ENCODE peak calls at places on chromosome 5, in four cellular contexts. One of them, this sample, is unnamed.

GRCh38 chr5:109612278-109612905 is 77.3 kb upstream of the MAN2A1 start:
- DNase-seq in Calu3: no peak
- DNase-seq in mammary epithelial cell: no peak
- DNase-seq in WTC11: no peak
- DNase-seq in this sample: no peak

GRCh38 chr5:159514229-159514822 is 184.0 kb upstream of the IL12B start:
- DNase-seq in WTC11: no peak
- DNase-seq in mammary epithelial cell: no peak
- DNase-seq in Calu3: no peak
- DNase-seq in this sample: no peak

GRCh38 chr5:93189707-93190120 is 391.3 kb downstream of the NR2F1-AS1 start:
- DNase-seq in WTC11: no peak
- DNase-seq in Calu3: no peak
- DNase-seq in mammary epithelial cell: peak
- DNase-seq in this sample: peak

GRCh38 chr5:59588922-59589321 is 304.6 kb downstream of the PDE4D start:
- DNase-seq in Calu3: no peak
- DNase-seq in WTC11: no peak
- DNase-seq in mammary epithelial cell: peak
- DNase-seq in this sample: peak

GRCh38 chr5:179827684-179828083 is 7.0 kb downstream of the SQSTM1 start:
- DNase-seq in WTC11: no peak
- DNase-seq in mammary epithelial cell: peak
- DNase-seq in Calu3: no peak
- DNase-seq in this sample: peak

GRCh38 chr5:44167540-44167939 is 221.7 kb downstream of the FGF10 start:
- DNase-seq in WTC11: no peak
- DNase-seq in mammary epithelial cell: no peak
- DNase-seq in Calu3: no peak
- DNase-seq in this sample: no peak

GRCh38 chr5:88683506-88684135 is 199.4 kb downstream of the MEF2C start:
- DNase-seq in mammary epithelial cell: no peak
- DNase-seq in Calu3: no peak
- DNase-seq in WTC11: peak
- DNase-seq in this sample: no peak

GRCh38 chr5:102670224-102670836 is 84.8 kb upstream of the PAM start:
- DNase-seq in WTC11: peak
- DNase-seq in mammary epithelial cell: peak
- DNase-seq in Calu3: peak
- DNase-seq in this sample: no peak

GRCh38 chr5:9209846-9210547 is 335.9 kb downstream of the SEMA5A start:
- DNase-seq in mammary epithelial cell: peak
- DNase-seq in Calu3: no peak
- DNase-seq in WTC11: no peak
- DNase-seq in this sample: peak

GRCh38 chr5:25694805-25695204 is 1050.0 kb upstream of the CDH10 start:
- DNase-seq in WTC11: no peak
- DNase-seq in mammary epithelial cell: no peak
- DNase-seq in Calu3: no peak
- DNase-seq in this sample: no peak

GRCh38 chr5:132300572-132301340 is 6.6 kb downstream of the SLC22A4 start:
- DNase-seq in Calu3: no peak
- DNase-seq in mammary epithelial cell: no peak
- DNase-seq in WTC11: no peak
- DNase-seq in this sample: no peak

GRCh38 chr5:25544652-25545249 is 900.0 kb upstream of the CDH10 start:
- DNase-seq in mammary epithelial cell: peak
- DNase-seq in WTC11: peak
- DNase-seq in Calu3: peak
- DNase-seq in this sample: peak

GRCh38 chr5:160555836-160556660 is 134.4 kb downstream of the PTTG1 start:
- DNase-seq in Calu3: no peak
- DNase-seq in mammary epithelial cell: peak
- DNase-seq in WTC11: no peak
- DNase-seq in this sample: peak

GRCh38 chr5:34455096-34455495 is 201.0 kb upstream of the RAI14 start:
- DNase-seq in WTC11: no peak
- DNase-seq in Calu3: no peak
- DNase-seq in mammary epithelial cell: no peak
- DNase-seq in this sample: no peak

GRCh38 chr5:172646716-172647285 is 5.7 kb downstream of the NEURL1B start:
- DNase-seq in WTC11: peak
- DNase-seq in mammary epithelial cell: no peak
- DNase-seq in Calu3: no peak
- DNase-seq in this sample: peak

GRCh38 chr5:24215114-24215513 is 429.7 kb downstream of the CDH10 start:
- DNase-seq in Calu3: no peak
- DNase-seq in mammary epithelial cell: no peak
- DNase-seq in WTC11: no peak
- DNase-seq in this sample: no peak

GRCh38 chr5:108102463-108102862 is 279.4 kb downstream of the FBXL17 start:
- DNase-seq in WTC11: no peak
- DNase-seq in Calu3: peak
- DNase-seq in mammary epithelial cell: no peak
- DNase-seq in this sample: no peak

GRCh38 chr5:176870110-176870591 is 29.0 kb downstream of the HK3 start:
- DNase-seq in WTC11: peak
- DNase-seq in mammary epithelial cell: no peak
- DNase-seq in Calu3: peak
- DNase-seq in this sample: peak

GRCh38 chr5:111389390-111390082 is 122.8 kb downstream of the STARD4 start:
- DNase-seq in Calu3: no peak
- DNase-seq in WTC11: no peak
- DNase-seq in mammary epithelial cell: peak
- DNase-seq in this sample: peak

GRCh38 chr5:137086289-137086838 is 412.8 kb downstream of the SPOCK1 start:
- DNase-seq in mammary epithelial cell: no peak
- DNase-seq in Calu3: no peak
- DNase-seq in WTC11: no peak
- DNase-seq in this sample: no peak

GRCh38 chr5:156402387-156402921 is 75.5 kb downstream of the SGCD start:
- DNase-seq in Calu3: no peak
- DNase-seq in mammary epithelial cell: no peak
- DNase-seq in WTC11: peak
- DNase-seq in this sample: peak

GRCh38 chr5:82387041-82387818 is 109.1 kb upstream of the RPS23 start:
- DNase-seq in WTC11: no peak
- DNase-seq in Calu3: peak
- DNase-seq in mammary epithelial cell: no peak
- DNase-seq in this sample: peak

GRCh38 chr5:167730121-167730520 is 561.3 kb upstream of the WWC1 start:
- DNase-seq in WTC11: no peak
- DNase-seq in mammary epithelial cell: peak
- DNase-seq in Calu3: no peak
- DNase-seq in this sample: peak

GRCh38 chr5:79689541-79690466 is at the start of gene CMYA5:
- DNase-seq in Calu3: peak
- DNase-seq in WTC11: peak
- DNase-seq in mammary epithelial cell: peak
- DNase-seq in this sample: peak

GRCh38 chr5:155761502-155761901 is 565.5 kb upstream of the SGCD start:
- DNase-seq in WTC11: no peak
- DNase-seq in mammary epithelial cell: no peak
- DNase-seq in Calu3: no peak
- DNase-seq in this sample: no peak

GRCh38 chr5:59485104-59485503 is 408.4 kb downstream of the PDE4D start:
- DNase-seq in WTC11: no peak
- DNase-seq in mammary epithelial cell: no peak
- DNase-seq in Calu3: no peak
- DNase-seq in this sample: no peak

GRCh38 chr5:131610198-131611063 is 24.6 kb downstream of the RAPGEF6 start:
- DNase-seq in mammary epithelial cell: peak
- DNase-seq in Calu3: no peak
- DNase-seq in WTC11: no peak
- DNase-seq in this sample: peak

GRCh38 chr5:97266576-97266975 is 83.5 kb upstream of the RIOK2 start:
- DNase-seq in WTC11: no peak
- DNase-seq in Calu3: no peak
- DNase-seq in mammary epithelial cell: no peak
- DNase-seq in this sample: no peak

GRCh38 chr5:113578091-113578490 is 64.6 kb downstream of the YTHDC2 start:
- DNase-seq in WTC11: no peak
- DNase-seq in Calu3: no peak
- DNase-seq in mammary epithelial cell: peak
- DNase-seq in this sample: peak

GRCh38 chr5:38755171-38755570 is 90.6 kb upstream of the OSMR start:
- DNase-seq in Calu3: no peak
- DNase-seq in mammary epithelial cell: peak
- DNase-seq in WTC11: no peak
- DNase-seq in this sample: peak

GRCh38 chr5:96812851-96813250 is 5.1 kb upstream of the ERAP1 start:
- DNase-seq in Calu3: no peak
- DNase-seq in mammary epithelial cell: no peak
- DNase-seq in WTC11: no peak
- DNase-seq in this sample: no peak

GRCh38 chr5:154422298-154422697 is 23.5 kb upstream of the SAP30L start:
- DNase-seq in WTC11: no peak
- DNase-seq in mammary epithelial cell: no peak
- DNase-seq in Calu3: no peak
- DNase-seq in this sample: no peak

GRCh38 chr5:74336286-74336685 is 304.2 kb downstream of the ENC1 start:
- DNase-seq in mammary epithelial cell: no peak
- DNase-seq in Calu3: no peak
- DNase-seq in WTC11: peak
- DNase-seq in this sample: no peak
- TF ChIP-seq CTCF in mammary epithelial cell: peak
- TF ChIP-seq CTCF in Calu3: no peak
- TF ChIP-seq CTCF in WTC11: no peak
- TF ChIP-seq CTCF in this sample: peak

GRCh38 chr5:138542956-138543729 is at the start of gene ETF1:
- DNase-seq in Calu3: peak
- DNase-seq in WTC11: peak
- DNase-seq in mammary epithelial cell: peak
- DNase-seq in this sample: peak
- TF ChIP-seq CTCF in Calu3: no peak
- TF ChIP-seq CTCF in WTC11: no peak
- TF ChIP-seq CTCF in mammary epithelial cell: no peak
- TF ChIP-seq CTCF in this sample: no peak

DNA sequence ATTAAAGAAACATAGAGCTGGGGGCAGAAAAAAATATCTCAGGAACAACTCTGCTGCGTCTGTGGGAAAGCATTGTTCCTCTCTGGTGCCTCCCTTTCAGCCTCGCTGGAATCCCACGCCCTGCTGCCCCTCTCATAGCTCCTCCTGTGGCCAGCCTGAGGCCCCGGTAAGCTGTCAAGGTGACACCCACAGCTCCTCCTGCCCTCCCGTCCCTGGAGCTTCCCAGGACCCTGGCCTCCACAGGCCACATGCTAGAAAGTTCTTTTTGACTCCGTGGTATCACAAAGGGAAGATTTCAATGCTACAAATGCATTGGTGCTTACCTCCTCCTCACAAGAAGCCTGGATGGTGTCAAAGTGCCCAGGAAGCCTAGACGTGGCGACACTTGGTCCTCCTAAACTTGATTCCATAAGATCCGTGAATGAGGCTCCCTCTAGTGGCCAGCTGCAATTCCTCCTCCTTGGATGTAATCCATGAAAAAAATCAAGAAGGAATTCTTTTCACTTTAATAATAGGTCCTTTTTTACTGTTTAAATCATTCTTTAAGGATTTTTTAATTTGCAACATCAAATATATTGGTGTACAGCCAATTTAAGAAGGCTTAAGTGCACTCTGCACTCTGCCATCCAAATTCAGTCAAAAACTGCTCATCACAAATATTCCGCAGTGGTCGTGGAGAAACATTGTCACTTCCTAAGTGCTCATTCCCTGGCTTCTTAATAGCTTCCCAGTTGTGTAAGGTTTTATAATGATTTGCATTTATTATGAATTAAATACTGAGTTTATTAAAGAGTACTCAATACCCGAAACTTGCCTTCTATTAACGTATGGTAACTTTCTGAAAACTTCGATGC is 104.8 kb downstream of the CFAP90 start:
- DNase-seq in Calu3: peak
- DNase-seq in mammary epithelial cell: peak
- DNase-seq in WTC11: peak
- DNase-seq in this sample: peak
- TF ChIP-seq CTCF in Calu3: peak
- TF ChIP-seq CTCF in mammary epithelial cell: peak
- TF ChIP-seq CTCF in WTC11: peak
- TF ChIP-seq CTCF in this sample: peak

GRCh38 chr5:586751-587285 is 25.3 kb upstream of the CEP72 start:
- DNase-seq in Calu3: peak
- DNase-seq in WTC11: no peak
- DNase-seq in mammary epithelial cell: no peak
- DNase-seq in this sample: no peak
- TF ChIP-seq CTCF in Calu3: no peak
- TF ChIP-seq CTCF in WTC11: no peak
- TF ChIP-seq CTCF in mammary epithelial cell: peak
- TF ChIP-seq CTCF in this sample: peak

This sample was measured in bronchial epithelial cell.